ENCODE peak calls at places on chromosomes 16 and 17, in four cellular contexts. One of them, this sample, is unnamed.

GRCh38 chr17:49821916-49822315 is 26.0 kb downstream of the TAC4 start:
- DNase-seq in HS-27A: no peak
- DNase-seq in EL: no peak
- DNase-seq in GM06990: no peak
- DNase-seq in this sample: no peak

GRCh38 chr16:53708490-53708889 is 4.5 kb downstream of the FTO start:
- DNase-seq in HS-27A: no peak
- DNase-seq in EL: no peak
- DNase-seq in GM06990: no peak
- DNase-seq in this sample: no peak

GRCh38 chr17:58059141-58059540 is 24.1 kb upstream of the DYNLL2 start:
- DNase-seq in HS-27A: no peak
- DNase-seq in EL: no peak
- DNase-seq in GM06990: no peak
- DNase-seq in this sample: no peak

GRCh38 chr16:69880640-69881133 is 70.4 kb upstream of the CLEC18A start:
- DNase-seq in HS-27A: no peak
- DNase-seq in EL: peak; percentile 61
- DNase-seq in GM06990: no peak
- DNase-seq in this sample: no peak

GRCh38 chr16:68644715-68645493 is at the start of gene CDH3:
- DNase-seq in HS-27A: no peak
- DNase-seq in EL: peak; percentile 55
- DNase-seq in GM06990: no peak
- DNase-seq in this sample: no peak

GRCh38 chr16:70018254-70018653 is 67.1 kb downstream of the CLEC18A start:
- DNase-seq in HS-27A: no peak
- DNase-seq in EL: peak; percentile 5
- DNase-seq in GM06990: no peak
- DNase-seq in this sample: peak; percentile 8

GRCh38 chr16:74083582-74083981 is 213.0 kb upstream of the PSMD7 start:
- DNase-seq in HS-27A: no peak
- DNase-seq in EL: no peak
- DNase-seq in GM06990: no peak
- DNase-seq in this sample: no peak

GRCh38 chr17:49005140-49005539 is 8.0 kb downstream of the IGF2BP1 start:
- DNase-seq in HS-27A: no peak
- DNase-seq in EL: no peak
- DNase-seq in GM06990: no peak
- DNase-seq in this sample: no peak

GRCh38 chr16:4785758-4786433 is 2.2 kb downstream of the SEPTIN12 start:
- DNase-seq in HS-27A: no peak
- DNase-seq in EL: no peak
- DNase-seq in GM06990: no peak
- DNase-seq in this sample: no peak

GRCh38 chr16:50719401-50720337 is 22.2 kb upstream of the CYLD start:
- DNase-seq in HS-27A: no peak
- DNase-seq in EL: no peak
- DNase-seq in GM06990: no peak
- DNase-seq in this sample: no peak

GRCh38 chr17:17736205-17737183 is 55.2 kb downstream of the RAI1 start:
- DNase-seq in HS-27A: no peak
- DNase-seq in EL: peak; percentile 45
- DNase-seq in GM06990: no peak
- DNase-seq in this sample: no peak

GRCh38 chr16:86508028-86508946 is 2.0 kb upstream of the FOXF1 start:
- DNase-seq in HS-27A: no peak
- DNase-seq in EL: peak; percentile 48
- DNase-seq in GM06990: no peak
- DNase-seq in this sample: no peak

GRCh38 chr16:88703486-88704309 is 2.5 kb downstream of the RNF166 start:
- DNase-seq in HS-27A: no peak
- DNase-seq in EL: no peak
- DNase-seq in GM06990: peak; percentile 61
- DNase-seq in this sample: peak; percentile 50

GRCh38 chr17:30961213-30962188 is 9.3 kb upstream of the RNF135 start:
- DNase-seq in HS-27A: no peak
- DNase-seq in EL: no peak
- DNase-seq in GM06990: peak; percentile 47
- DNase-seq in this sample: peak; percentile 51

GRCh38 chr17:39700148-39700987 is 504 bp downstream of the ERBB2 start:
- DNase-seq in HS-27A: no peak
- DNase-seq in EL: peak; percentile 29
- DNase-seq in GM06990: no peak
- DNase-seq in this sample: peak; percentile 29

GRCh38 chr17:36848008-36848902 is 89.0 kb upstream of the LHX1 start:
- DNase-seq in HS-27A: no peak
- DNase-seq in EL: no peak
- DNase-seq in GM06990: no peak
- DNase-seq in this sample: no peak

GRCh38 chr16:23640669-23640958 is 496 bp downstream of the PALB2 start:
- DNase-seq in HS-27A: no peak
- DNase-seq in EL: no peak
- DNase-seq in GM06990: no peak
- DNase-seq in this sample: no peak

GRCh38 chr16:27924411-27925118 is 138.9 kb downstream of the GSG1L start:
- DNase-seq in HS-27A: no peak
- DNase-seq in EL: no peak
- DNase-seq in GM06990: no peak
- DNase-seq in this sample: no peak

GRCh38 chr16:78918805-78919204 is 681.7 kb downstream of the MAF start:
- DNase-seq in HS-27A: no peak
- DNase-seq in EL: no peak
- DNase-seq in GM06990: no peak
- DNase-seq in this sample: no peak

GRCh38 chr17:66789961-66790421 is 44.9 kb upstream of the CACNG5 start:
- DNase-seq in HS-27A: no peak
- DNase-seq in EL: no peak
- DNase-seq in GM06990: no peak
- DNase-seq in this sample: no peak

GRCh38 chr16:72131036-72131435 is 37.4 kb downstream of the DHX38 start:
- DNase-seq in HS-27A: no peak
- DNase-seq in EL: no peak
- DNase-seq in GM06990: no peak
- DNase-seq in this sample: no peak

GRCh38 chr16:87096746-87097145 is 220.4 kb downstream of the C16orf95 start:
- DNase-seq in HS-27A: no peak
- DNase-seq in EL: no peak
- DNase-seq in GM06990: no peak
- DNase-seq in this sample: no peak

GRCh38 chr17:72687941-72688340 is 404.5 kb downstream of the SLC39A11 start:
- DNase-seq in HS-27A: no peak
- DNase-seq in EL: no peak
- DNase-seq in GM06990: no peak
- DNase-seq in this sample: no peak

GRCh38 chr16:87380875-87381274 is 2.7 kb downstream of the FBXO31 start:
- DNase-seq in HS-27A: no peak
- DNase-seq in EL: no peak
- DNase-seq in GM06990: no peak
- DNase-seq in this sample: no peak

GRCh38 chr16:13907431-13907830 is 12.5 kb upstream of the ERCC4 start:
- DNase-seq in HS-27A: no peak
- DNase-seq in EL: no peak
- DNase-seq in GM06990: no peak
- DNase-seq in this sample: no peak

GRCh38 chr17:44083250-44083849 is 12.8 kb downstream of the G6PC3 start:
- DNase-seq in HS-27A: no peak
- DNase-seq in EL: no peak
- DNase-seq in GM06990: no peak
- DNase-seq in this sample: no peak

GRCh38 chr17:72516772-72517399 is 396.1 kb downstream of the SOX9 start:
- DNase-seq in HS-27A: no peak
- DNase-seq in EL: no peak
- DNase-seq in GM06990: peak; percentile 64
- DNase-seq in this sample: no peak

GRCh38 chr16:84228321-84228838 is 11.4 kb downstream of the KCNG4 start:
- DNase-seq in HS-27A: peak; percentile 62
- DNase-seq in EL: peak; percentile 95
- DNase-seq in GM06990: no peak
- DNase-seq in this sample: no peak